ENCODE peak calls at places on chromosomes 13 and 19, in ten cellular contexts. U is uterus, C is breast epithelium, T is body of pancreas, A is esophagus squamous epithelium, L is ovary, X is HepG2, R is testis, G is adrenal gland, Z is gastrocnemius medialis. M is an unnamed sample. For H3K36me3, the result is how much of the 10 kb centered on the place peaks cover.

GRCh38 chr13:99434258-99434788 is 66.9 kb upstream of the TM9SF2 start:
- DNase-seq in U (no peak), X (peak), L (no peak), G (no peak), T (no peak), R (no peak), C (no peak), A (no peak), Z (no peak), M (no peak)

GRCh38 chr13:21050288-21051197 is 10.8 kb downstream of the LATS2 start:
- DNase-seq in G (peak), U (no peak), R (no peak), Z (no peak), A (no peak), L (no peak), X (no peak), C (no peak), T (no peak), M (no peak)

GRCh38 chr13:94305934-94306333 is 173.5 kb downstream of the DCT start:
- DNase-seq in Z (no peak), T (no peak), C (no peak), G (no peak), L (no peak), U (no peak), R (no peak), A (no peak), X (no peak), M (no peak)

GRCh38 chr19:39197808-39198207 is 1.0 kb downstream of the NCCRP1 start:
- DNase-seq in L (no peak), C (no peak), A (no peak), T (peak), R (no peak), Z (no peak), G (no peak), X (no peak), U (no peak), M (no peak)

GRCh38 chr13:72437458-72437857 is 290.0 kb downstream of the MZT1 start:
- DNase-seq in Z (no peak), L (no peak), X (no peak), U (no peak), R (no peak), T (no peak), A (no peak), C (no peak), G (no peak), M (no peak)

GRCh38 chr13:71879129-71879535 is 12.1 kb upstream of the DACH1 start:
- DNase-seq in L (no peak), T (peak), X (peak), U (no peak), R (no peak), C (no peak), A (no peak), G (no peak), Z (no peak), M (no peak)

GRCh38 chr13:104015646-104016396 is 949.6 kb upstream of the SLC10A2 start:
- DNase-seq in X (no peak), G (no peak), A (no peak), T (no peak), R (no peak), L (no peak), U (no peak), Z (no peak), C (no peak), M (no peak)

GRCh38 chr13:100520936-100521765 is 67.4 kb downstream of the GGACT start:
- DNase-seq in X (no peak), C (no peak), T (no peak), R (no peak), A (no peak), Z (no peak), G (no peak), L (no peak), U (no peak), M (no peak)

GRCh38 chr13:112626124-112626523 is 38.2 kb upstream of the TUBGCP3 start:
- DNase-seq in X (no peak), T (no peak), L (no peak), G (no peak), U (no peak), A (no peak), R (no peak), Z (no peak), C (no peak), M (no peak)

GRCh38 chr13:45781553-45782326 is 69.8 kb downstream of the SIAH3 start:
- DNase-seq in G (peak), C (no peak), A (no peak), R (peak), Z (no peak), L (peak), T (peak), X (no peak), U (peak), M (no peak)

GRCh38 chr13:33285420-33286124 is at the start of gene STARD13:
- DNase-seq in U (peak), G (peak), R (peak), C (peak), Z (peak), L (peak), X (peak), T (peak), A (peak), M (peak)

GRCh38 chr19:40322271-40322610 is 26.0 kb downstream of the C19orf47 start:
- DNase-seq in Z (no peak), C (no peak), L (no peak), T (no peak), G (peak), R (no peak), X (no peak), U (no peak), A (no peak), M (no peak)
- H3K36me3 ChIP-seq in Z (half or more), C (under half), L (under half), T (under half), G (under half), R (under half), X (under half), U (under half), A (half or more), M (under half)

GRCh38 chr19:46559203-46559602 is 41.9 kb upstream of the CALM3 start:
- DNase-seq in X (no peak), L (no peak), C (no peak), T (no peak), G (peak), A (no peak), U (no peak), R (no peak), Z (no peak), M (no peak)
- TF ChIP-seq POLR2A in X (no peak), L (no peak), C (no peak), T (no peak), G (no peak), A (no peak), U (no peak), R (no peak), Z (no peak), M (no peak)

DNA sequence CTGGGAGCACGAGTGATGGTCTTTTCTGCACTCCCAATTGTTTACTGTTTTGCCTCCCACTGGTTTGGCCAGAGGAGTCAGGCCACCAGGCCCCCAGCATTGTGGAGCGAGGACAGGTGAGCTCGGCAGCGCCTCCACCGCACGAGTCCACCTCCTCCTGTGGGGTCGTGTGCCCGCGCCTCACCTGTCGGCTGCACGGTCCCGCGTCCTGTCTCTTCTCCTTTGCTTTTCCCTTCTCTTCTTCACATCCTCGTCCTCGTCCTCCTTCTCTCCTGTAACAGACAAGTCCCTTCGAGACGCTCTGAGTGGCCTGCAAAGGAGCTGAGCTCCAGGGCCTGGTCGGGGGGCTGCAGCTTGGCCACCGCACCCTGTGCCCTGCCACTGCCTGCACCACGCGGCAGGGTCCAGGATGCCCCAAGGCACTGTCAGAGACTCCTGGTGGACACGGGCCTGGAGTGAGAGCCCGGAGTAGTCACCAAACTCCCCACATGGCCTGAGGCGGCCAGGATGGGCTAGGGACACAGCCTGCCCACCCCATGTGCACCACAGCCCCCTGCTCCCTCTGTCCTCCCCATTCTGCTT is 11.4 kb downstream of the AKAP8 start:
- DNase-seq in L (no peak), G (no peak), R (no peak), U (no peak), Z (no peak), A (no peak), T (no peak), X (no peak), C (no peak), M (no peak)
- H3K36me3 ChIP-seq in L (under half), G (under half), R (under half), U (under half), Z (half or more), A (half or more), T (under half), X (half or more), C (under half), M (half or more)

GRCh38 chr13:50994651-50995050 is 85.1 kb downstream of the RNASEH2B start:
- DNase-seq in C (no peak), Z (no peak), U (peak), A (no peak), R (no peak), L (no peak), T (no peak), X (no peak), G (no peak), M (no peak)
- TF ChIP-seq POLR2A in C (no peak), Z (no peak), U (no peak), A (no peak), R (no peak), L (no peak), T (no peak), X (no peak), G (no peak), M (no peak)

GRCh38 chr13:110182003-110182402 is 125.0 kb downstream of the COL4A1 start:
- DNase-seq in R (no peak), L (no peak), Z (no peak), X (no peak), A (no peak), C (no peak), G (no peak), T (no peak), U (no peak), M (no peak)

GRCh38 chr13:110186221-110186838 is 120.6 kb downstream of the COL4A1 start:
- DNase-seq in R (no peak), A (no peak), T (peak), U (no peak), G (no peak), X (no peak), L (no peak), Z (no peak), C (no peak), M (no peak)

GRCh38 chr13:110185696-110186095 is 121.3 kb downstream of the COL4A1 start:
- DNase-seq in Z (no peak), L (no peak), U (no peak), X (no peak), G (no peak), C (no peak), T (no peak), R (no peak), A (no peak), M (no peak)

GRCh38 chr13:110182461-110182860 is 124.5 kb downstream of the COL4A1 start:
- DNase-seq in L (no peak), C (no peak), X (no peak), Z (no peak), A (no peak), U (no peak), R (no peak), T (no peak), G (no peak), M (no peak)

DNA sequence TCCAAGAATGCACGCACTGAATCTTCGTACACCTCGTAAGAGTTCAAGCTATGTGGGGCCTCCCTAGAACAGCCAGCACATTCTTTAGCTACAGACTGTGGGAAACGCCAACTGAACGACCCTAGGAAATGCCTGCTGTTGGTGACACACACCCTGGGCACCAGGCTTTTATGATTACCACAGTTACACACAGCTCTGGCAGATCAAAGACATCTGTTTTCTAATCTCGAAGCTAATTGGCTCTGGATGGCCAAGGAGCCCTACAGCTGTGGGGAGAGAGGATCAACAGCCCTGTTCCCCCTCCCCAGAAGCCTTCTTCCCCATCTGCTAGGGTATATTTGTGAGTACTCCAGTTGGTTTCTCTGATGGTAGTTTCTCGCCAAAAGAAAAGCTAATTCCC is 123.0 kb downstream of the COL4A1 start:
- DNase-seq in T (no peak), U (no peak), C (no peak), Z (no peak), A (no peak), R (no peak), G (no peak), X (no peak), L (no peak), M (no peak)
- H3K36me3 ChIP-seq in T (under half), U (under half), C (under half), Z (under half), A (half or more), R (under half), G (under half), X (under half), L (under half), M (under half)

GRCh38 chr19:13665125-13665903 is 99.0 kb upstream of the MRI1 start:
- DNase-seq in G (no peak), X (no peak), T (no peak), Z (no peak), L (no peak), U (no peak), A (no peak), C (no peak), R (no peak), M (no peak)
- TF ChIP-seq POLR2A in G (no peak), X (no peak), T (no peak), Z (no peak), L (no peak), U (no peak), A (no peak), C (no peak), R (no peak), M (no peak)

GRCh38 chr13:48456546-48456945 is 43.6 kb upstream of the LPAR6 start:
- DNase-seq in Z (no peak), G (no peak), C (no peak), T (no peak), U (no peak), A (no peak), L (no peak), X (no peak), R (no peak), M (no peak)
- H3K36me3 ChIP-seq in Z (half or more), G (under half), C (under half), T (under half), U (under half), A (half or more), L (under half), X (under half), R (under half), M (under half)

DNA sequence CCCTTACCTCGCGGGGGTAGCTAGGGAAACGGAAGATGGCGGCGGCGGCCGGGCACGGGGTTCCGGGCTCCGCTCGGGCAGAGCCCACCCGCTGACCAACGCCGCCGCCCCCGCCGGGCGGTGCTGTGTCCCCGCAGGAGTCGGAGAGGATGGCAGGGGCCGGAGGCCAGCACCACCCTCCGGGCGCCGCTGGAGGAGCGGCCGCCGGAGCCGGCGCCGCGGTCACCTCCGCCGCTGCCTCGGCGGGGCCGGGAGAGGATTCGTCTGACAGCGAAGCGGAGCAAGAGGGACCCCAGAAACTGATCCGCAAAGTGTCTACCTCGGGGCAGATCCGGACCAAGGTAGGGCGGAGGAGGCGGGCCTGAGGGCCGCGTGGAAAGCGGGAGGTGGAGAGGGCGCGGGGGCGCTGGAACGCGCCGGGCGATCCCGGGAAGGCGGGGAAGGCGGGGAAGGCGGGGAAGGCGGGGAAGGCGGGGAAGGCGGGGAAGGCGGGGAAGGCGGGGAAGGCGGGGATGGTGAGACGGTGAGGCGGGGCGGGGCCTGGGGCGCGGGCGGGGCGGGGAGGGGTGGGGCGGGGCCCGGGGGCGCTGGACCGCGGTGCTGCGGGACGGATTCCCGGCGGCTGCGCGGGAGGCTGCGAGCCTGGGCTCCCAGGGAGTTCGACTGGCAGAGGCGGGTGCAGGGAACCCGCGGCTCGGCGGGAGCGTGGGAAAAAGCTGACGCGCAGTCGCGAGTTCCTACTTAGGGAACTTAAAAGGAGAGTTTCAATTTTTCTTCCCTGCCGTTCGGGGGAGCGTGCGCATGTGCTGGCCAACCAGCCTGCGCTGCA is at the start of gene DGKH:
- DNase-seq in G (peak), T (peak), R (peak), X (no peak), Z (peak), A (no peak), C (peak), U (peak), L (peak), M (peak)
- TF ChIP-seq POLR2A in G (no peak), T (peak), R (no peak), X (no peak), Z (peak), A (peak), C (peak), U (peak), L (no peak), M (no peak)

GRCh38 chr13:42930136-42930535 is 61.9 kb downstream of the EPSTI1 start:
- DNase-seq in U (no peak), A (no peak), Z (no peak), G (no peak), X (peak), T (no peak), L (no peak), C (no peak), R (no peak), M (no peak)
- H3K36me3 ChIP-seq in U (under half), A (under half), Z (under half), G (under half), X (under half), T (under half), L (under half), C (under half), R (under half), M (under half)

GRCh38 chr19:29812881-29813275 is 1.1 kb downstream of the CCNE1 start:
- DNase-seq in R (no peak), C (no peak), L (no peak), X (no peak), Z (no peak), G (no peak), T (no peak), A (no peak), U (no peak), M (no peak)

GRCh38 chr19:29809795-29810503 is 1.8 kb upstream of the CCNE1 start:
- DNase-seq in R (no peak), Z (no peak), A (no peak), U (no peak), G (no peak), T (no peak), C (no peak), L (no peak), X (no peak), M (no peak)

GRCh38 chr19:29810504-29810871 is 1.3 kb upstream of the CCNE1 start:
- DNase-seq in A (no peak), X (no peak), Z (no peak), L (peak), T (peak), U (peak), R (peak), G (peak), C (peak), M (peak)

GRCh38 chr19:29812080-29812880 is 489 bp downstream of the CCNE1 start:
- DNase-seq in C (no peak), X (no peak), R (no peak), A (no peak), U (no peak), Z (no peak), T (no peak), L (peak), G (peak), M (no peak)

DNA sequence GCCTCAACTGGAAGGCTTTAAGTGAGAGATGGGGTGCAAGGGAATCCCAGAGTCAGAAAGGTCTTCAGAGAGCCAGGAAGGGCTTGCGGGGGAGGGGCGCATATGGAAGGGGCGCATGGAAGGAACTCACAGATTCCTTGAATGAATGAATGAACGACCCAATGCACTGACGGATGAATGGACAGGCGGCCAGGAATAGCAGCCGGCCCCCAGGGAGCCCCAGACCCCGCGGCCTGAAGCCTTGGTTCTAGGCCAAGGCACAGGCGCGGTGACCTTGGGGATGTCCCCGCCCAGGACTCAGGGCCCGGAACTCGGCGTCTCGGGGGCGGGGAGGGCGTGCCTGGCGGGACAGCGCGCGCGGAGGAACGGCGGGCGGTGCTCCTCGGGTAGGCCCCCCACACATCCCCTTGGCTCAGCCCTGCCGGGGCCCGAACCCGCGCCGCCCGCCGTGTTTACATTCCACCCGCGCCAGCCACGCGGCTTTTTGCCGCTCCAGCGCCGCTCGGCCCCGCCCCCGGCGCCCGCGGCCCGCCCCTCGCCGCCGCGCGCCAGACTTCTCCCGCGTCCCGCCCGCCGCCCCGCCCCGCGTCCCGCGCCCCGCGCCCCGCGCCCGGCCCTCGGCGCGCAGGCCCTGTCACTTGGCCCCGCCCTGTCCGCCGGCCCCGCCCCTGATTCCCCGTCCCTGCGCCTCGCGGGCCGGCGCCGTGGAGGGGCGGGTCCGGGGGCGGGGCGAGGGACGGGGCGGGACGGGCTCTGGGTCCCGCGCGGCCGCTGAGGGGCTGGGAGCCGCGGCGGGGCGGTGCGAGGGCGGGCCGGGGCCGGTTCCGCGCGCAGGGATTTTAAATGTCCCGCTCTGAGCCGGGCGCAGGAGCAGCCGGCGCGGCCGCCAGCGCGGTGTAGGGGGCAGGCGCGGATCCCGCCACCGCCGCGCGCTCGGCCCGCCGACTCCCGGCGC is at the start of gene CCNE1:
- DNase-seq in C (peak), X (peak), G (peak), A (peak), L (peak), U (peak), T (peak), R (peak), Z (peak), M (peak)
- TF ChIP-seq POLR2A in C (no peak), X (no peak), G (peak), A (peak), L (no peak), U (no peak), T (no peak), R (no peak), Z (peak), M (no peak)

M was measured in tibial nerve.